ENCODE peak calls at places on chromosomes 11 and 22, in nine cellular contexts. P is NCI-H2171 treated with DMSO at 0.1 percent for 48 hours; A is activated CD4-positive, CD25-positive, alpha-beta regulatory T cell; H is nephron progenitor cell; F is HCT116; K is stimulated activated CD4-positive, alpha-beta T cell treated with anti-CD3 and anti-CD28 coated beads, Interleukin-15, amount 100 ng/mL, for 24 hours; S is A549; X is GM20000; Z is IMR-90. U is an unnamed sample.

GRCh38 chr11:19910931-19911330 is 198.3 kb downstream of the NAV2 start:
- DNase-seq in A (no peak), Z (no peak), X (no peak), P (no peak), H (no peak), F (no peak), K (no peak), S (no peak), U (no peak)

GRCh38 chr11:73154178-73154577 is 12.1 kb upstream of the FCHSD2 start:
- DNase-seq in A (no peak), F (no peak), X (peak), P (no peak), K (peak), S (no peak), H (no peak), Z (no peak), U (no peak)

GRCh38 chr22:30275625-30276024 is 9.0 kb upstream of the OSM start:
- DNase-seq in X (no peak), Z (no peak), F (no peak), A (no peak), P (no peak), K (no peak), H (no peak), S (no peak), U (no peak)

GRCh38 chr22:30361916-30362631 is 5.3 kb downstream of the CCDC157 start:
- DNase-seq in P (no peak), Z (no peak), K (no peak), S (no peak), X (no peak), F (no peak), A (no peak), H (no peak), U (no peak)

GRCh38 chr22:20825624-20826023 is 33.0 kb downstream of the PI4KA start:
- DNase-seq in Z (no peak), K (no peak), X (no peak), S (no peak), A (no peak), F (no peak), P (no peak), H (no peak), U (no peak)

GRCh38 chr22:40567106-40567505 is 69.4 kb downstream of the MRTFA start:
- DNase-seq in K (no peak), X (no peak), P (no peak), S (no peak), Z (peak), A (no peak), F (no peak), H (no peak), U (no peak)

GRCh38 chr11:118156531-118157185 is 4.0 kb upstream of the SCN4B start:
- DNase-seq in S (no peak), X (no peak), P (peak), A (no peak), Z (no peak), K (peak), F (no peak), H (no peak), U (no peak)

GRCh38 chr11:3105791-3106735 is 48.8 kb upstream of the CARS1 start:
- DNase-seq in S (no peak), K (no peak), Z (no peak), H (no peak), A (no peak), P (no peak), X (no peak), F (no peak), U (no peak)

GRCh38 chr22:47287516-47287915 is 525.1 kb downstream of the TBC1D22A start:
- DNase-seq in H (no peak), Z (no peak), A (no peak), K (no peak), F (no peak), S (no peak), P (peak), X (no peak), U (no peak)

GRCh38 chr11:69310934-69311766 is 17.2 kb downstream of the MYEOV start:
- DNase-seq in Z (no peak), K (peak), P (no peak), S (no peak), X (no peak), F (no peak), A (no peak), H (no peak), U (no peak)

GRCh38 chr11:66335531-66336233 is 552 bp downstream of the RIN1 start:
- DNase-seq in X (no peak), S (no peak), Z (peak), H (peak), P (peak), A (no peak), F (no peak), K (no peak), U (no peak)

GRCh38 chr22:19022755-19023154 is 86.7 kb upstream of the PRODH start:
- DNase-seq in Z (no peak), K (no peak), A (no peak), P (no peak), H (no peak), S (no peak), F (no peak), X (no peak), U (no peak)

GRCh38 chr22:46758867-46759290 is 3.6 kb upstream of the TBC1D22A start:
- DNase-seq in Z (peak), P (no peak), K (peak), F (peak), A (no peak), X (peak), H (peak), S (peak), U (peak)

GRCh38 chr22:20783844-20784723 is 10.2 kb downstream of the SERPIND1 start:
- DNase-seq in A (no peak), X (peak), H (peak), K (peak), Z (peak), S (peak), P (peak), F (peak), U (peak)

GRCh38 chr11:64088159-64089026 is 52.7 kb downstream of the FLRT1 start:
- DNase-seq in K (no peak), H (no peak), A (no peak), X (peak), F (peak), P (peak), S (peak), Z (no peak), U (no peak)

GRCh38 chr11:79235696-79236095 is 205.1 kb downstream of the TENM4 start:
- DNase-seq in Z (no peak), X (no peak), H (no peak), K (no peak), A (no peak), F (no peak), P (no peak), S (no peak), U (no peak)

GRCh38 chr11:69878927-69879733 is 59.9 kb upstream of the FGF3 start:
- DNase-seq in X (no peak), K (no peak), H (no peak), P (no peak), A (no peak), Z (no peak), S (no peak), F (no peak), U (no peak)

GRCh38 chr11:30433831-30434230 is 110.9 kb downstream of the ARL14EP start:
- DNase-seq in P (no peak), F (no peak), H (no peak), K (no peak), Z (no peak), X (no peak), S (no peak), A (no peak), U (no peak)

GRCh38 chr22:37870273-37870672 is 21.1 kb downstream of the EIF3L start:
- DNase-seq in X (no peak), Z (peak), S (no peak), H (no peak), P (peak), K (no peak), A (no peak), F (no peak), U (no peak)

GRCh38 chr11:126062679-126063509 is at the start of gene CDON:
- DNase-seq in H (peak), S (peak), K (peak), X (peak), P (peak), Z (peak), A (peak), F (peak), U (peak)

GRCh38 chr11:2293396-2294339 is 8.1 kb downstream of the C11orf21 start:
- DNase-seq in X (no peak), A (no peak), K (no peak), Z (no peak), S (no peak), H (peak), P (no peak), F (no peak), U (no peak)

GRCh38 chr11:130549393-130549999 is 101.1 kb downstream of the ADAMTS15 start:
- DNase-seq in H (no peak), K (no peak), S (peak), F (no peak), Z (no peak), X (no peak), P (no peak), A (no peak), U (no peak)

GRCh38 chr11:5624489-5625278 is at the start of gene TRIM34:
- DNase-seq in P (no peak), Z (peak), H (peak), S (peak), X (peak), A (no peak), K (peak), F (no peak), U (peak)

GRCh38 chr11:7575841-7576451 is 62.1 kb downstream of the PPFIBP2 start:
- DNase-seq in H (no peak), F (no peak), X (no peak), Z (no peak), P (peak), S (peak), K (peak), A (no peak), U (no peak)

GRCh38 chr22:16824718-16825687 is at the start of gene XKR3:
- DNase-seq in K (peak), A (no peak), X (peak), P (no peak), Z (no peak), F (no peak), S (no peak), H (no peak), U (no peak)

GRCh38 chr11:67289226-67289650 is at the start of gene ANKRD13D:
- DNase-seq in X (no peak), Z (no peak), S (no peak), H (no peak), K (no peak), F (no peak), A (no peak), P (no peak), U (no peak)

GRCh38 chr11:1293619-1294015 is 15.8 kb downstream of the TOLLIP start:
- DNase-seq in Z (no peak), H (peak), S (peak), F (no peak), K (peak), X (no peak), P (no peak), A (no peak), U (no peak)

GRCh38 chr11:57191308-57191707 is 9.6 kb downstream of the LRRC55 start:
- DNase-seq in A (no peak), Z (no peak), F (no peak), H (no peak), X (no peak), S (no peak), K (no peak), P (no peak), U (no peak)

GRCh38 chr22:49767355-49768062 is 60.2 kb downstream of the BRD1 start:
- DNase-seq in F (peak), A (no peak), K (peak), S (peak), P (peak), X (peak), H (no peak), Z (peak), U (peak)

GRCh38 chr11:77642228-77642627 is 4.6 kb upstream of the CLNS1A start:
- DNase-seq in P (no peak), S (no peak), X (no peak), K (no peak), H (no peak), F (no peak), A (no peak), Z (no peak), U (no peak)

GRCh38 chr22:35630387-35630793 is 13.3 kb upstream of the MB start:
- DNase-seq in A (no peak), X (no peak), Z (peak), F (peak), S (peak), K (no peak), P (no peak), H (no peak), U (no peak)

GRCh38 chr11:119550330-119550729 is 127.4 kb upstream of the THY1 start:
- DNase-seq in X (no peak), A (no peak), F (no peak), K (no peak), H (no peak), Z (no peak), S (no peak), P (no peak), U (no peak)

GRCh38 chr11:1025410-1026162 is 10.9 kb downstream of the MUC6 start:
- DNase-seq in S (no peak), A (no peak), Z (no peak), P (no peak), F (no peak), K (no peak), X (no peak), H (no peak), U (no peak)

GRCh38 chr22:27108425-27109114 is 451.2 kb downstream of the MIAT start:
- DNase-seq in K (no peak), Z (no peak), H (peak), P (peak), X (no peak), A (no peak), F (no peak), S (peak), U (no peak)

GRCh38 chr11:64384039-64384737 is 25.2 kb downstream of the RPS6KA4 start:
- DNase-seq in Z (no peak), X (no peak), S (no peak), H (no peak), F (no peak), K (no peak), P (no peak), A (no peak), U (no peak)

GRCh38 chr11:73299751-73300150 is 8.3 kb upstream of the ARHGEF17 start:
- DNase-seq in Z (no peak), X (no peak), P (no peak), H (no peak), S (no peak), F (no peak), A (no peak), K (no peak), U (no peak)

GRCh38 chr11:8252946-8253345 is 10.7 kb downstream of the LMO1 start:
- DNase-seq in X (no peak), P (no peak), F (no peak), H (no peak), A (no peak), K (no peak), S (no peak), Z (no peak), U (no peak)